ENCODE peak calls at places on chromosomes 5 and 9, in ten cellular contexts. I, B, W, J, C, G, P, Z, M and F are unnamed samples. For H3K4me1, the result is how much of the 10 kb centered on the place peaks cover.

GRCh38 chr9:112532427-112532826 is 45.8 kb downstream of the KIAA1958 start:
- DNase-seq in I (no peak), B (no peak), W (peak), J (no peak), C (no peak), G (no peak), P (no peak), Z (no peak), M (peak), F (peak)

GRCh38 chr5:10756539-10756938 is 4.5 kb downstream of the DAP start:
- DNase-seq in I (no peak), B (no peak), W (no peak), J (no peak), C (no peak), G (no peak), P (no peak), Z (no peak), M (no peak), F (no peak)

GRCh38 chr9:33719581-33720374 is 75.6 kb upstream of the PRSS3 start:
- DNase-seq in I (no peak), B (peak), W (no peak), J (no peak), C (no peak), G (peak), P (no peak), Z (peak), M (no peak), F (no peak)

GRCh38 chr9:73969936-73970335 is 527.2 kb upstream of the RORB start:
- DNase-seq in I (no peak), B (no peak), W (no peak), J (no peak), C (no peak), G (no peak), P (no peak), Z (no peak), M (no peak), F (no peak)

GRCh38 chr9:115058684-115059315 is 59.2 kb downstream of the TNC start:
- DNase-seq in I (no peak), B (no peak), W (no peak), J (no peak), C (no peak), G (no peak), P (no peak), Z (no peak), M (no peak), F (no peak)

GRCh38 chr5:152723482-152723881 is 318.4 kb upstream of the NMUR2 start:
- DNase-seq in I (no peak), B (no peak), W (no peak), J (no peak), C (no peak), G (no peak), P (no peak), Z (no peak), M (no peak), F (no peak)

GRCh38 chr5:66933066-66933465 is 263.5 kb downstream of the CD180 start:
- DNase-seq in I (no peak), B (no peak), W (no peak), J (no peak), C (no peak), G (no peak), P (no peak), Z (no peak), M (no peak), F (no peak)

GRCh38 chr9:102237094-102237493 is 498.6 kb upstream of the GRIN3A start:
- DNase-seq in I (no peak), B (no peak), W (no peak), J (no peak), C (no peak), G (no peak), P (no peak), Z (no peak), M (no peak), F (no peak)

GRCh38 chr5:1808466-1808865 is 7.3 kb downstream of the NDUFS6 start:
- DNase-seq in I (no peak), B (no peak), W (no peak), J (no peak), C (no peak), G (no peak), P (no peak), Z (no peak), M (no peak), F (no peak)

GRCh38 chr5:112737088-112737471 is 605 bp upstream of the APC start:
- DNase-seq in I (no peak), B (no peak), W (no peak), J (no peak), C (no peak), G (no peak), P (no peak), Z (no peak), M (no peak), F (no peak)

GRCh38 chr5:172420215-172420934 is 34.0 kb downstream of the SH3PXD2B start:
- DNase-seq in I (peak), B (peak), W (peak), J (no peak), C (no peak), G (no peak), P (no peak), Z (peak), M (peak), F (peak)

GRCh38 chr9:124478014-124478753 is 27.9 kb downstream of the ADGRD2 start:
- DNase-seq in I (no peak), B (no peak), W (no peak), J (no peak), C (no peak), G (peak), P (no peak), Z (no peak), M (no peak), F (no peak)

GRCh38 chr5:165328856-165329255 is 1823.4 kb downstream of the MAT2B start:
- DNase-seq in I (no peak), B (no peak), W (no peak), J (no peak), C (no peak), G (no peak), P (no peak), Z (no peak), M (no peak), F (no peak)

DNA sequence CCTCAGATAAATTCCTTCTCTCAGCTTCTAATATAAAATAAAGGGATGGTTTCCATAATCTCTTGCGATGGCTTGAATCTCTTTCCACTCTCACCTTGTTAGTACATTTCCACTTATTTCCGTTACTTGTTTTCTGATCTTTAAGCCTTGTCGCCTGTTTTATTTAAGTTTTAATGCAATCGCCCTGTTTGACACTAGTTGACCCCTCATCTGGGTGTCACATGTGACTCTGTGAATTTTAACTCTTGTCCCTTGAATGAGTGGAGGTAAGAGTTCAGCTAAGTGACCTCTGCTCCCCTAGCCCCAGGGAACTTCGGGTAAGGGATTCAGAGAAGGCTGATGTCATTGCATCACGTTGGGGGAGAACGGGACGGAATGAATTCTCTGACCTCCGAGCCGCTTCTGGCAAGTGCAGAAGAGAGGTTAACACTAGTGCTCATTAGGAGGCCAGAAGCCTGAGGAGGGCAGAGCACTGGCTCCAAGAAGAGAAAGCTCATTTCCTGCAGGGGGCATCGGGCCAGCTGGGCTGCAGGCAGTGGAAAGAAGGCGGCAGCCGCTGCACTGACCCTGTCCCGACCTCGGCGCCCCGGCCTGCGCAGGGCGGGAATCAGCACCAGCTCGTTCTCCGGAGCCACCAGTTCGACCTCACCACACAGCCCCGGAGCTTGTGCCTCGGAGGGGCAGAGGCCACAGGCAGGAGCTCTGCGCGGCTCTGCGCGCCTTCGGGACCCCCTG is 569 bp downstream of the HINT2 start:
- DNase-seq in I (no peak), B (peak), W (peak), J (peak), C (no peak), G (peak), P (peak), Z (peak), M (no peak), F (peak)
- TF ChIP-seq CTCF in I (peak), B (no peak), W (no peak), J (peak), C (peak), G (peak), P (no peak), Z (peak), M (peak), F (peak)

GRCh38 chr5:33936004-33936380 is 194 bp upstream of the RXFP3 start:
- DNase-seq in I (no peak), B (peak), W (no peak), J (peak), C (no peak), G (peak), P (peak), Z (peak), M (no peak), F (peak)
- H3K4me3 ChIP-seq in I (no peak), B (peak), W (no peak), J (peak), C (no peak), G (no peak), P (no peak), Z (no peak), M (peak), F (no peak)

DNA sequence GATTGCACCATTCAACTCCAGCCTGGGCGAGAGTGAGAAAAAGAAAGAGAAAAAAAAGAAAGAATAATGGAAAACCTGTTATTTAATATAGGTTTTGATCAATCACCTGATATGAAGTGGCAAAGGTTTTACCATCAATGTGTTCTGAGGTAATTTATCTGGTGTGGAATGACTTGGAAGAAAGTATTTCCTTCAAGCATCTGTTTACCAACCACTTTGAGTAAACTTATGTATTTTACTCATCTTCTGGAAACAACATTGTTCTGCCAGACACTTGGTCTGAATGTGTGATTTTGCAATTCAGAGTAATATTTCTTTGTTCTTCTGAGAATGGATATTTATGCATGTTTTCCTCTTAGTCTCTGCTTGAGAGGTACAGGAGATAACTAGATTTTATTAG is 24.3 kb downstream of the KIF2A start:
- DNase-seq in I (no peak), B (no peak), W (no peak), J (no peak), C (no peak), G (no peak), P (no peak), Z (no peak), M (no peak), F (no peak)
- H3K4me1 ChIP-seq in I (under half), B (under half), W (under half), J (under half), C (under half), G (under half), P (half or more), Z (under half), M (under half), F (under half)

GRCh38 chr9:15277400-15278137 is 29.4 kb downstream of the TTC39B start:
- DNase-seq in I (peak), B (no peak), W (no peak), J (no peak), C (no peak), G (no peak), P (no peak), Z (no peak), M (no peak), F (no peak)
- TF ChIP-seq CTCF in I (no peak), B (peak), W (peak), J (peak), C (peak), G (peak), P (peak), Z (peak), M (peak), F (peak)

DNA sequence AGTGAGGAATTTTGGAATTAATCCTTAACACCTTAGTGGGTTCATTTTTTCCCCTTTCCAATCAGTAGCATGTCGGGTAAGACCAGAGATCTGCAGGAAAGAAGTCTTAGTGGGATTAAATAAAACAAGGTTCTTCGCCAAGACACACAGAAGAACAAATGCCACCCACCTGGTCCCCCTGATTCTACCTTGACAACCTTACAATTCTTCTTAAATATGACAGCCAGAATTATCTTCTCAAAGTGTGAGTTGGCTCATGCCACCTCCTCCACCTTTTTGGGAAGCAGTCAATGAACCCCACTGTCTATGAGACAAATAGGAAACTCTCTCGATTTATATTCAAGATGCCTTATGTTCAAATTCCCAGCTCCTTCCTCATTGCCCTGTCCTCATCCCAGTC is 105.1 kb downstream of the BRINP1 start:
- DNase-seq in I (no peak), B (no peak), W (no peak), J (no peak), C (no peak), G (no peak), P (no peak), Z (no peak), M (no peak), F (no peak)
- H3K4me3 ChIP-seq in I (no peak), B (no peak), W (no peak), J (no peak), C (no peak), G (no peak), P (no peak), Z (no peak), M (no peak), F (no peak)

GRCh38 chr5:127754727-127755126 is 51.5 kb downstream of the CCDC192 start:
- DNase-seq in I (no peak), B (peak), W (no peak), J (no peak), C (no peak), G (no peak), P (no peak), Z (no peak), M (no peak), F (no peak)
- H3K4me1 ChIP-seq in I (under half), B (under half), W (under half), J (under half), C (under half), G (under half), P (under half), Z (under half), M (under half), F (under half)

DNA sequence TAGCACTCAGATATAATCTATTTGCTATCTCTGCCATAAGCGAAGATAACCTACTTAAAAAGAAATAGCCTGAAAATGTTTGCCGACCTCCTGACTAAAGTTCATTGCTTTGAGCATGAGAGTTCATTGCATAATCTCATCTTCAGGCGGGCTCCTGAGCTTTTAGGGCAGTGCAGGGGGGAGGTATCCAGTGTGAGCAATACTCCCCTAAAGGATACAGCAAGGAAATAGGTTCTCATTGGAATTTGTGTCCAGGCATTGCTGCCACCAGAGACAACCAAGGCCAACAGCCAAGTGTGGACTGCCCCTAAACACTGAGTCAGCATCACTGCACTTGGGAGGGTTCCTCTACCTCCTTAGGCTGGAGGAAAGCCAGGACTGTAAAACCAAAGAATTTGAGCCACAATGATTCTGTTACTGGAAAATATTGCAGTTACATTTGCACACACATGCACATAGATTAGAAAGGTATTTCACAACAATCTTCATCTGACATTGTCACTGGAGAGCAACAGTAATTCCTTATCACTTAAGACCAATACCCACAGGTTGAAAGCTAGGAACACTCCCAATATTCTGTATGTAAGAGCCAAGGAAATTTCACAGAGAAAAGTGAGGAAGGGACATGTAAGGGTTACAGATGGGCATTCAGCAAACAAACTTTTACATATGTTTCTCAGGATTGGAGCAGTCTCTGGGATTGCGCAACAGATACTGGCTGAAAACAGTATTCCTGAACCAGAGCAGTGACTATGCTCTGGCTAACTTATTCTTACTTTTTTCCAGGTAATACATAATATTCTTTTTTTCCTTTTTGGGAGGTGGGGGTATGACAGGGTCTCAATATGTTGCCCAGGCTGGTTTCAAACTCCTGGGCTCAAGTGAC is 98.6 kb upstream of the TLE1 start:
- DNase-seq in I (no peak), B (no peak), W (peak), J (no peak), C (no peak), G (no peak), P (no peak), Z (peak), M (no peak), F (peak)
- TF ChIP-seq CTCF in I (no peak), B (no peak), W (no peak), J (no peak), C (no peak), G (no peak), P (no peak), Z (no peak), M (no peak), F (no peak)